ENCODE peak calls at places on chromosomes 1 and 21, in six cellular contexts. One of them, this sample, is unnamed. For H3K4me1, the result is how much of the 10 kb centered on the place peaks cover.

GRCh38 chr1:32464716-32465540 is at the start of gene ZBTB8B:
- DNase-seq in GM23248: no peak
- DNase-seq in CD8-positive, alpha-beta memory T cell: no peak
- DNase-seq in heart left ventricle: peak
- DNase-seq in left ventricle myocardium inferior: peak
- DNase-seq in stomach: peak
- DNase-seq in this sample: peak

GRCh38 chr1:106749906-106750305 is 306.6 kb upstream of the PRMT6 start:
- DNase-seq in GM23248: no peak
- DNase-seq in CD8-positive, alpha-beta memory T cell: no peak
- DNase-seq in heart left ventricle: no peak
- DNase-seq in left ventricle myocardium inferior: no peak
- DNase-seq in stomach: no peak
- DNase-seq in this sample: no peak

GRCh38 chr1:196481616-196482015 is 126.6 kb downstream of the KCNT2 start:
- DNase-seq in GM23248: no peak
- DNase-seq in CD8-positive, alpha-beta memory T cell: no peak
- DNase-seq in heart left ventricle: no peak
- DNase-seq in left ventricle myocardium inferior: no peak
- DNase-seq in stomach: no peak
- DNase-seq in this sample: no peak

GRCh38 chr1:223631367-223631977 is 34.0 kb downstream of the CAPN8 start:
- DNase-seq in GM23248: peak
- DNase-seq in CD8-positive, alpha-beta memory T cell: no peak
- DNase-seq in heart left ventricle: no peak
- DNase-seq in left ventricle myocardium inferior: no peak
- DNase-seq in stomach: no peak
- DNase-seq in this sample: no peak

GRCh38 chr1:167635233-167635648 is 5.2 kb downstream of the RCSD1 start:
- DNase-seq in GM23248: peak
- DNase-seq in CD8-positive, alpha-beta memory T cell: no peak
- DNase-seq in heart left ventricle: peak
- DNase-seq in left ventricle myocardium inferior: peak
- DNase-seq in stomach: no peak
- DNase-seq in this sample: no peak

GRCh38 chr1:116334868-116335649 is 38.0 kb upstream of the ATP1A1 start:
- DNase-seq in GM23248: no peak
- DNase-seq in CD8-positive, alpha-beta memory T cell: no peak
- DNase-seq in heart left ventricle: no peak
- DNase-seq in left ventricle myocardium inferior: no peak
- DNase-seq in stomach: no peak
- DNase-seq in this sample: no peak

GRCh38 chr1:229509576-229509975 is 1.4 kb upstream of the NUP133 start:
- DNase-seq in GM23248: peak
- DNase-seq in CD8-positive, alpha-beta memory T cell: no peak
- DNase-seq in heart left ventricle: no peak
- DNase-seq in left ventricle myocardium inferior: no peak
- DNase-seq in stomach: no peak
- DNase-seq in this sample: no peak

GRCh38 chr1:231161711-231162299 is at the start of gene TRIM67:
- DNase-seq in GM23248: no peak
- DNase-seq in CD8-positive, alpha-beta memory T cell: no peak
- DNase-seq in heart left ventricle: no peak
- DNase-seq in left ventricle myocardium inferior: no peak
- DNase-seq in stomach: no peak
- DNase-seq in this sample: no peak

GRCh38 chr1:51968632-51969031 is 21.9 kb downstream of the RAB3B start:
- DNase-seq in GM23248: no peak
- DNase-seq in CD8-positive, alpha-beta memory T cell: no peak
- DNase-seq in heart left ventricle: no peak
- DNase-seq in left ventricle myocardium inferior: no peak
- DNase-seq in stomach: no peak
- DNase-seq in this sample: no peak

GRCh38 chr1:239810071-239810481 is 281.6 kb upstream of the FMN2 start:
- DNase-seq in GM23248: peak
- DNase-seq in CD8-positive, alpha-beta memory T cell: no peak
- DNase-seq in heart left ventricle: no peak
- DNase-seq in left ventricle myocardium inferior: no peak
- DNase-seq in stomach: no peak
- DNase-seq in this sample: no peak

GRCh38 chr1:155125946-155126493 is 1.7 kb upstream of the EFNA1 start:
- DNase-seq in GM23248: peak
- DNase-seq in CD8-positive, alpha-beta memory T cell: no peak
- DNase-seq in heart left ventricle: peak
- DNase-seq in left ventricle myocardium inferior: peak
- DNase-seq in stomach: peak
- DNase-seq in this sample: peak

GRCh38 chr1:153349363-153350340 is 1.0 kb upstream of the PGLYRP4 start:
- DNase-seq in GM23248: no peak
- DNase-seq in CD8-positive, alpha-beta memory T cell: no peak
- DNase-seq in heart left ventricle: no peak
- DNase-seq in left ventricle myocardium inferior: no peak
- DNase-seq in stomach: no peak
- DNase-seq in this sample: peak

GRCh38 chr1:153346067-153346723 is 2.4 kb downstream of the PGLYRP4 start:
- DNase-seq in GM23248: no peak
- DNase-seq in CD8-positive, alpha-beta memory T cell: no peak
- DNase-seq in heart left ventricle: no peak
- DNase-seq in left ventricle myocardium inferior: no peak
- DNase-seq in stomach: no peak
- DNase-seq in this sample: no peak

GRCh38 chr1:153345187-153346066 is 3.2 kb downstream of the PGLYRP4 start:
- DNase-seq in GM23248: no peak
- DNase-seq in CD8-positive, alpha-beta memory T cell: no peak
- DNase-seq in heart left ventricle: no peak
- DNase-seq in left ventricle myocardium inferior: no peak
- DNase-seq in stomach: no peak
- DNase-seq in this sample: no peak

GRCh38 chr1:153347856-153348255 is 785 bp downstream of the PGLYRP4 start:
- DNase-seq in GM23248: no peak
- DNase-seq in CD8-positive, alpha-beta memory T cell: no peak
- DNase-seq in heart left ventricle: no peak
- DNase-seq in left ventricle myocardium inferior: no peak
- DNase-seq in stomach: no peak
- DNase-seq in this sample: no peak

GRCh38 chr1:153348511-153349362 is at the start of gene PGLYRP4:
- DNase-seq in GM23248: no peak
- DNase-seq in CD8-positive, alpha-beta memory T cell: no peak
- DNase-seq in heart left ventricle: no peak
- DNase-seq in left ventricle myocardium inferior: no peak
- DNase-seq in stomach: no peak
- DNase-seq in this sample: no peak
- H3K4me1 ChIP-seq in GM23248: under half
- H3K4me1 ChIP-seq in CD8-positive, alpha-beta memory T cell: under half
- H3K4me1 ChIP-seq in heart left ventricle: under half
- H3K4me1 ChIP-seq in left ventricle myocardium inferior: under half
- H3K4me1 ChIP-seq in stomach: under half
- H3K4me1 ChIP-seq in this sample: under half

DNA sequence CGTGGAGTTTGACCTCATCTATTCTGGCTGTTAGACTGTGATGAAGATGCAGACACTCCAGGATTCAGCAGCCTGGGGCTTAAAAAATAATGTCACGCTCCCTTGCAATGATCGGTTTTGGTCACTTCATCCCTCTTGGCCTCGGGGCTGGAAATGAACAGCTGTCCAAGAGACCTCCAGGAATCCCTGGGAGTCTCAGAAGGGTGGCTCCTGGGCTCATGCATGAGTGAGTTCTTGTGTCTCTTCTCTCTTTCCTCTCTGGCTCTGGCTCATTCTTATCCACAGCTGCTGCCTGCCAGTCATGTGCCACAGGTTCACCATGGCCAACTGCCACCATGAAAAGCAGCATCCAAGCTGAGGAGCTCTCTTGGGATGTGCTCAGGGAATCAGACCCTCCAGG is 16.0 kb upstream of the PCP4 start:
- DNase-seq in GM23248: no peak
- DNase-seq in CD8-positive, alpha-beta memory T cell: no peak
- DNase-seq in heart left ventricle: no peak
- DNase-seq in left ventricle myocardium inferior: no peak
- DNase-seq in stomach: no peak
- DNase-seq in this sample: no peak
- H3K27ac ChIP-seq in GM23248: no peak
- H3K27ac ChIP-seq in CD8-positive, alpha-beta memory T cell: no peak
- H3K27ac ChIP-seq in heart left ventricle: no peak
- H3K27ac ChIP-seq in left ventricle myocardium inferior: no peak
- H3K27ac ChIP-seq in stomach: no peak
- H3K27ac ChIP-seq in this sample: no peak

GRCh38 chr1:246954126-246954525 is 22.4 kb upstream of the AHCTF1 start:
- DNase-seq in GM23248: no peak
- DNase-seq in CD8-positive, alpha-beta memory T cell: no peak
- DNase-seq in heart left ventricle: no peak
- DNase-seq in left ventricle myocardium inferior: no peak
- DNase-seq in stomach: no peak
- DNase-seq in this sample: no peak

GRCh38 chr1:246946366-246946765 is 14.6 kb upstream of the AHCTF1 start:
- DNase-seq in GM23248: no peak
- DNase-seq in CD8-positive, alpha-beta memory T cell: no peak
- DNase-seq in heart left ventricle: no peak
- DNase-seq in left ventricle myocardium inferior: no peak
- DNase-seq in stomach: no peak
- DNase-seq in this sample: no peak

GRCh38 chr1:246947255-246947654 is 15.5 kb upstream of the AHCTF1 start:
- DNase-seq in GM23248: peak
- DNase-seq in CD8-positive, alpha-beta memory T cell: no peak
- DNase-seq in heart left ventricle: peak
- DNase-seq in left ventricle myocardium inferior: peak
- DNase-seq in stomach: peak
- DNase-seq in this sample: peak

DNA sequence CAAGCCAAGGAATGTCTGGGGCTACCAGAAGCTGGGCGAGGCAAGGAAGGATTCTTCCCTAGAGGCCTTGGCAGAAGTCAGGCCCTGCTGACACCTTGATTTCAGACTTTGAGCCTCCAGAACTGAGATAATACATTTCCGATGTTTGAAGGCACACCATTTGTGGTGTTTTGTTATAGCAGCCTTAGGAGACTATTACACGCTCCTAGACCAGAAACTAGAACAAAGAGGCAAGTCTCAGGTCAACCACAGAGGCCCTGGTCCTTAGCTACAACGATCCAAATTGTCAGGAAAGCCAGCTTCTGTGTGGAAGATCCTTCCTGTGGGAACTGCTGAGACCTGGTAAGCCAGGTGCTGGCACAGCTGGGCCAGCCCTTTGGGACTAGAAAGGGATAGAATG is 19.7 kb upstream of the AHCTF1 start:
- DNase-seq in GM23248: no peak
- DNase-seq in CD8-positive, alpha-beta memory T cell: no peak
- DNase-seq in heart left ventricle: no peak
- DNase-seq in left ventricle myocardium inferior: no peak
- DNase-seq in stomach: no peak
- DNase-seq in this sample: no peak
- H3K4me1 ChIP-seq in GM23248: under half
- H3K4me1 ChIP-seq in CD8-positive, alpha-beta memory T cell: under half
- H3K4me1 ChIP-seq in heart left ventricle: under half
- H3K4me1 ChIP-seq in left ventricle myocardium inferior: under half
- H3K4me1 ChIP-seq in stomach: under half
- H3K4me1 ChIP-seq in this sample: under half

GRCh38 chr1:178438432-178438831 is 58.3 kb downstream of the CLEC20A start:
- DNase-seq in GM23248: peak
- DNase-seq in CD8-positive, alpha-beta memory T cell: no peak
- DNase-seq in heart left ventricle: no peak
- DNase-seq in left ventricle myocardium inferior: no peak
- DNase-seq in stomach: no peak
- DNase-seq in this sample: no peak

GRCh38 chr1:178436899-178437298 is 59.9 kb downstream of the CLEC20A start:
- DNase-seq in GM23248: no peak
- DNase-seq in CD8-positive, alpha-beta memory T cell: no peak
- DNase-seq in heart left ventricle: no peak
- DNase-seq in left ventricle myocardium inferior: no peak
- DNase-seq in stomach: no peak
- DNase-seq in this sample: no peak

GRCh38 chr1:178434360-178434759 is 62.4 kb downstream of the CLEC20A start:
- DNase-seq in GM23248: no peak
- DNase-seq in CD8-positive, alpha-beta memory T cell: no peak
- DNase-seq in heart left ventricle: no peak
- DNase-seq in left ventricle myocardium inferior: no peak
- DNase-seq in stomach: no peak
- DNase-seq in this sample: no peak

DNA sequence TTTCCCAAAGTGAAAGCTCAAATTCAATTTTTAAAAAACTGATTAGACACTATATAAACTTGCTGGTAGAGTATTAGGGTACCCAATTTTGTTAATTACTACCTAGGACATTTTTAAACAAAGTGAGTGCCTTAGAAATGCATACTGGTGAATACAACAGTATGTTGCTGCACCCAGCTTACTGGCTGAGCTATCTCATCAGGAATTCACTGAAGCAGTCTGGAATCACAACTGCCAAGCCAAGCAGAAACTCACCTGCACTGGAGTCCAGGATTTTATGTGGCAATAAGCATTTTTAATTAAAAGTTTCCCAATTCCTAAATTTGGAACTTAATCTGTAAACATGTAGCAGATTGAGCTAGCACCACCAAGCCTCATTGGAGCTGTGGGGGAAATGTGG is 61.9 kb downstream of the CLEC20A start:
- DNase-seq in GM23248: peak
- DNase-seq in CD8-positive, alpha-beta memory T cell: no peak
- DNase-seq in heart left ventricle: no peak
- DNase-seq in left ventricle myocardium inferior: no peak
- DNase-seq in stomach: no peak
- DNase-seq in this sample: no peak
- H3K27ac ChIP-seq in GM23248: no peak
- H3K27ac ChIP-seq in CD8-positive, alpha-beta memory T cell: no peak
- H3K27ac ChIP-seq in heart left ventricle: no peak
- H3K27ac ChIP-seq in left ventricle myocardium inferior: no peak
- H3K27ac ChIP-seq in stomach: no peak
- H3K27ac ChIP-seq in this sample: no peak

GRCh38 chr1:228142616-228143203 is 2.6 kb downstream of the GUK1 start:
- DNase-seq in GM23248: no peak
- DNase-seq in CD8-positive, alpha-beta memory T cell: no peak
- DNase-seq in heart left ventricle: no peak
- DNase-seq in left ventricle myocardium inferior: no peak
- DNase-seq in stomach: peak
- DNase-seq in this sample: no peak
- H3K4me1 ChIP-seq in GM23248: under half
- H3K4me1 ChIP-seq in CD8-positive, alpha-beta memory T cell: half or more
- H3K4me1 ChIP-seq in heart left ventricle: half or more
- H3K4me1 ChIP-seq in left ventricle myocardium inferior: half or more
- H3K4me1 ChIP-seq in stomach: under half
- H3K4me1 ChIP-seq in this sample: under half

GRCh38 chr1:50701706-50702317 is 258.3 kb downstream of the FAF1 start:
- DNase-seq in GM23248: no peak
- DNase-seq in CD8-positive, alpha-beta memory T cell: no peak
- DNase-seq in heart left ventricle: no peak
- DNase-seq in left ventricle myocardium inferior: no peak
- DNase-seq in stomach: no peak
- DNase-seq in this sample: no peak
- H3K27ac ChIP-seq in GM23248: no peak
- H3K27ac ChIP-seq in CD8-positive, alpha-beta memory T cell: no peak
- H3K27ac ChIP-seq in heart left ventricle: no peak
- H3K27ac ChIP-seq in left ventricle myocardium inferior: no peak
- H3K27ac ChIP-seq in stomach: no peak
- H3K27ac ChIP-seq in this sample: no peak

DNA sequence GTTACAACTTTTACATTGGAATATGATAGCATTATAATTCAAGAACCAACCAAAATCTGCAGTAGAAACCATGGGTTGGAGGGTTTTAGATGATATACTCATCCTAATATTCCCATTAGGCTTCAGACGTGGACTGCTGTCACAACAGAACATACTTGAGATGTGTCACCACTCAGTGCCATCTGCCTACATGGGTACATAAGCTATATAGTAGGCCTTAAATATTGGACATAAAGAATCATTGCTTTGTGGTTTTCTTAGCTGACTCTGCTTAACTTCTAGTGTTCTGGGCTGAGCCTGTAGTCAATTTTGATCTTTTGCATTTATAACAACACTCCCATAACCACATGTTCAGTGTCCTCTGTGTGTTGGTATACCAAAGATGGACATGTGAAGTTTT is 14.1 kb downstream of the RAP1A start:
- DNase-seq in GM23248: no peak
- DNase-seq in CD8-positive, alpha-beta memory T cell: no peak
- DNase-seq in heart left ventricle: no peak
- DNase-seq in left ventricle myocardium inferior: no peak
- DNase-seq in stomach: no peak
- DNase-seq in this sample: no peak
- H3K4me1 ChIP-seq in GM23248: under half
- H3K4me1 ChIP-seq in CD8-positive, alpha-beta memory T cell: half or more
- H3K4me1 ChIP-seq in heart left ventricle: under half
- H3K4me1 ChIP-seq in left ventricle myocardium inferior: half or more
- H3K4me1 ChIP-seq in stomach: under half
- H3K4me1 ChIP-seq in this sample: under half

This sample was measured in lung.